ENCODE peak calls at places on chromosomes 11 and 22, in nine cellular contexts. U is stimulated activated CD4-positive, alpha-beta T cell treated with anti-CD3 and anti-CD28 coated beads, Interleukin-15, amount 100 ng/mL, for 1 hour; N is NAMALWA; O is iPS-NIHi11; M is stimulated activated CD8-positive, alpha-beta memory T cell treated with anti-CD3 and anti-CD28 coated beads, Interleukin-4, amount 100 ng/mL, for 4 hours; Y is activated T-helper 1 cell treated with anti-CD3 and anti-CD28 coated beads, Interleukin-12 subunit alpha, Interleukin-12 subunit beta, Interleukin-2, Interleukin-4 antibody, amounts not matched to agents 30 ng/mL and 10 ng/mL and 1 ng/mL, durations not matched to agents 14 hours and 24 hours and 36 hours; G is activated T-cell treated with anti-CD3 and anti-CD28 coated beads for 48 hours; P is heart right ventricle; E is ureter. H is an unnamed sample.

GRCh38 chr11:109971184-109971523 is 122.0 kb upstream of the ZC3H12C start:
- DNase-seq in U (no peak), N (peak), O (no peak), M (no peak), Y (no peak), G (no peak), P (no peak), E (no peak), H (no peak)

GRCh38 chr11:130817608-130817944 is 98.7 kb downstream of the SNX19 start:
- DNase-seq in U (no peak), N (peak), O (no peak), M (no peak), Y (no peak), G (no peak), P (no peak), E (no peak), H (no peak)

GRCh38 chr11:15602042-15602441 is 487.3 kb downstream of the INSC start:
- DNase-seq in U (no peak), N (no peak), O (no peak), M (no peak), Y (no peak), G (no peak), P (no peak), E (no peak), H (no peak)

GRCh38 chr11:72758690-72759389 is 6.6 kb upstream of the ARAP1 start:
- DNase-seq in U (no peak), N (no peak), O (no peak), M (no peak), Y (no peak), G (no peak), P (peak), E (peak), H (no peak)

GRCh38 chr22:36334081-36334831 is 53.5 kb downstream of the MYH9 start:
- DNase-seq in U (no peak), N (no peak), O (no peak), M (no peak), Y (peak), G (no peak), P (peak), E (no peak), H (peak)

GRCh38 chr11:122748968-122749687 is 89.2 kb upstream of the CRTAM start:
- DNase-seq in U (no peak), N (peak), O (no peak), M (peak), Y (peak), G (no peak), P (no peak), E (no peak), H (no peak)

GRCh38 chr11:107076832-107077231 is 58.6 kb upstream of the GUCY1A2 start:
- DNase-seq in U (no peak), N (no peak), O (no peak), M (no peak), Y (no peak), G (no peak), P (no peak), E (no peak), H (no peak)

GRCh38 chr11:65639623-65640482 is 2.0 kb downstream of the SIPA1 start:
- DNase-seq in U (peak), N (peak), O (no peak), M (no peak), Y (peak), G (no peak), P (no peak), E (no peak), H (no peak)

GRCh38 chr11:848380-848931 is 5.8 kb downstream of the TSPAN4 start:
- DNase-seq in U (peak), N (peak), O (peak), M (peak), Y (peak), G (peak), P (peak), E (no peak), H (peak)

GRCh38 chr11:2625183-2625582 is 74.6 kb downstream of the KCNQ1OT1 start:
- DNase-seq in U (no peak), N (no peak), O (no peak), M (no peak), Y (no peak), G (no peak), P (no peak), E (no peak), H (no peak)

GRCh38 chr11:134037093-134037908 is 31.6 kb upstream of the JAM3 start:
- DNase-seq in U (peak), N (peak), O (peak), M (no peak), Y (peak), G (peak), P (peak), E (peak), H (peak)

GRCh38 chr11:84865791-84866535 is 761.2 kb downstream of the DLG2 start:
- DNase-seq in U (no peak), N (no peak), O (no peak), M (no peak), Y (no peak), G (no peak), P (no peak), E (no peak), H (no peak)

GRCh38 chr11:134120921-134121526 is 52.2 kb downstream of the JAM3 start:
- DNase-seq in U (no peak), N (no peak), O (no peak), M (no peak), Y (no peak), G (no peak), P (no peak), E (no peak), H (peak)

GRCh38 chr22:17171313-17172171 is 12.5 kb upstream of the HDHD5 start:
- DNase-seq in U (peak), N (peak), O (peak), M (peak), Y (peak), G (peak), P (peak), E (peak), H (peak)

GRCh38 chr11:5489571-5490357 is 1.3 kb downstream of the OR52D1 start:
- DNase-seq in U (no peak), N (no peak), O (no peak), M (no peak), Y (no peak), G (no peak), P (no peak), E (no peak), H (no peak)

GRCh38 chr11:1034001-1034400 is 2.5 kb downstream of the MUC6 start:
- DNase-seq in U (no peak), N (no peak), O (no peak), M (no peak), Y (no peak), G (no peak), P (no peak), E (no peak), H (no peak)

GRCh38 chr11:84390441-84391078 is 1104.4 kb upstream of the CCDC90B start:
- DNase-seq in U (no peak), N (no peak), O (peak), M (no peak), Y (no peak), G (no peak), P (no peak), E (no peak), H (peak)

GRCh38 chr11:83194284-83195175 is 1.0 kb downstream of the ANKRD42 start:
- DNase-seq in U (peak), N (peak), O (peak), M (peak), Y (peak), G (peak), P (peak), E (peak), H (peak)

GRCh38 chr11:66546966-66547661 is 411 bp downstream of the ACTN3 start:
- DNase-seq in U (no peak), N (no peak), O (no peak), M (no peak), Y (no peak), G (no peak), P (no peak), E (no peak), H (no peak)

GRCh38 chr11:112227002-112227401 is 774 bp downstream of the PTS start:
- DNase-seq in U (no peak), N (no peak), O (peak), M (no peak), Y (no peak), G (no peak), P (no peak), E (no peak), H (no peak)